ENCODE peak calls at places on chromosome 2, in eight cellular contexts. N, Y, Z, K, B, M, I and F are unnamed samples.

GRCh38 chr2:207142461-207142860 is 23.3 kb downstream of the KLF7 start:
- DNase-seq in B (no peak), N (no peak), M (no peak), K (no peak), Z (no peak), I (no peak), Y (no peak), F (no peak)

GRCh38 chr2:29495536-29495935 is 380.3 kb downstream of the CLIP4 start:
- DNase-seq in Y (no peak), B (no peak), I (no peak), Z (no peak), N (no peak), K (peak), M (no peak), F (no peak)

GRCh38 chr2:102940684-102941083 is 178.9 kb downstream of the TMEM182 start:
- DNase-seq in N (no peak), M (no peak), I (no peak), B (no peak), Y (no peak), Z (no peak), K (no peak), F (peak)

GRCh38 chr2:36044389-36044788 is 311.2 kb upstream of the CRIM1 start:
- DNase-seq in N (no peak), M (no peak), Z (no peak), K (no peak), I (no peak), B (no peak), Y (no peak), F (no peak)

GRCh38 chr2:23092831-23093230 is 292.1 kb upstream of the KLHL29 start:
- DNase-seq in Y (no peak), N (no peak), I (no peak), Z (no peak), K (peak), M (no peak), B (no peak), F (no peak)

GRCh38 chr2:46645681-46646162 is 166.4 kb downstream of the TMEM247 start:
- DNase-seq in N (no peak), Z (peak), M (no peak), K (peak), Y (no peak), I (no peak), B (no peak), F (no peak)

GRCh38 chr2:26772064-26773001 is 8.2 kb downstream of the SLC35F6 start:
- DNase-seq in Z (peak), N (peak), Y (peak), I (peak), M (no peak), K (peak), B (no peak), F (peak)

GRCh38 chr2:117845304-117845703 is 30.8 kb downstream of the DDX18 start:
- DNase-seq in M (no peak), Y (no peak), B (no peak), I (no peak), Z (no peak), K (no peak), N (no peak), F (no peak)

GRCh38 chr2:222959358-222959757 is 92.6 kb upstream of the KCNE4 start:
- DNase-seq in Z (peak), B (peak), N (peak), Y (no peak), I (no peak), K (peak), M (no peak), F (no peak)

GRCh38 chr2:25050128-25050527 is 8.3 kb downstream of the EFR3B start:
- DNase-seq in Y (no peak), B (no peak), K (no peak), N (no peak), I (no peak), M (no peak), Z (no peak), F (no peak)

GRCh38 chr2:10103179-10103578 is 19.4 kb upstream of the RRM2 start:
- DNase-seq in M (no peak), B (no peak), K (no peak), Z (no peak), I (no peak), N (no peak), Y (no peak), F (no peak)

GRCh38 chr2:124035001-124035400 is 9.9 kb downstream of the CNTNAP5 start:
- DNase-seq in M (no peak), Z (no peak), K (no peak), I (no peak), B (no peak), N (no peak), Y (no peak), F (no peak)

GRCh38 chr2:43542285-43542933 is 53.4 kb downstream of the THADA start:
- DNase-seq in B (peak), N (no peak), Z (no peak), Y (no peak), K (peak), I (no peak), M (no peak), F (no peak)

GRCh38 chr2:1653956-1654695 is 90.2 kb downstream of the PXDN start:
- DNase-seq in K (peak), I (peak), Y (no peak), N (no peak), Z (peak), M (no peak), B (no peak), F (no peak)

GRCh38 chr2:240644859-240645301 is 19.6 kb downstream of the GPR35 start:
- DNase-seq in B (no peak), Z (no peak), I (no peak), M (no peak), N (no peak), Y (no peak), K (no peak), F (no peak)

GRCh38 chr2:16320716-16321115 is 344.9 kb downstream of the CYRIA start:
- DNase-seq in I (no peak), Y (no peak), M (no peak), Z (no peak), N (no peak), B (no peak), K (no peak), F (no peak)

GRCh38 chr2:185919155-185919554 is 180.6 kb downstream of the FSIP2 start:
- DNase-seq in N (no peak), M (no peak), B (no peak), K (peak), I (no peak), Y (no peak), Z (no peak), F (no peak)

GRCh38 chr2:207330912-207331311 is 165.2 kb upstream of the KLF7 start:
- DNase-seq in B (peak), K (peak), N (peak), Z (peak), M (no peak), I (no peak), Y (no peak), F (no peak)

GRCh38 chr2:177753682-177754475 is 318.7 kb downstream of the PDE11A start:
- DNase-seq in K (peak), Y (peak), N (peak), Z (peak), M (peak), I (no peak), B (peak), F (peak)

GRCh38 chr2:212979799-212980198 is 171.6 kb downstream of the IKZF2 start:
- DNase-seq in B (no peak), I (no peak), Y (no peak), K (no peak), N (no peak), M (peak), Z (no peak), F (peak)

GRCh38 chr2:39665811-39666488 is at the start of gene TMEM178A:
- DNase-seq in B (no peak), Y (no peak), N (peak), Z (no peak), I (no peak), K (no peak), M (no peak), F (no peak)

GRCh38 chr2:68435605-68436004 is 31.5 kb downstream of the FBXO48 start:
- DNase-seq in N (no peak), Y (no peak), M (no peak), Z (no peak), B (no peak), I (no peak), K (no peak), F (no peak)

GRCh38 chr2:57549642-57550102 is 496.9 kb upstream of the VRK2 start:
- DNase-seq in M (no peak), I (no peak), B (peak), K (peak), Y (no peak), Z (peak), N (no peak), F (no peak)

GRCh38 chr2:117972466-117973123 is 41.3 kb downstream of the CCDC93 start:
- DNase-seq in M (no peak), B (no peak), Y (no peak), N (no peak), K (no peak), Z (peak), I (no peak), F (no peak)

GRCh38 chr2:171230176-171230575 is 69.5 kb upstream of the TLK1 start:
- DNase-seq in K (no peak), N (no peak), Z (no peak), B (no peak), M (no peak), I (no peak), Y (no peak), F (no peak)

GRCh38 chr2:194166818-194167217 is 1490.2 kb upstream of the SLC39A10 start:
- DNase-seq in I (no peak), N (no peak), B (peak), Y (no peak), K (peak), M (peak), Z (no peak), F (peak)

DNA sequence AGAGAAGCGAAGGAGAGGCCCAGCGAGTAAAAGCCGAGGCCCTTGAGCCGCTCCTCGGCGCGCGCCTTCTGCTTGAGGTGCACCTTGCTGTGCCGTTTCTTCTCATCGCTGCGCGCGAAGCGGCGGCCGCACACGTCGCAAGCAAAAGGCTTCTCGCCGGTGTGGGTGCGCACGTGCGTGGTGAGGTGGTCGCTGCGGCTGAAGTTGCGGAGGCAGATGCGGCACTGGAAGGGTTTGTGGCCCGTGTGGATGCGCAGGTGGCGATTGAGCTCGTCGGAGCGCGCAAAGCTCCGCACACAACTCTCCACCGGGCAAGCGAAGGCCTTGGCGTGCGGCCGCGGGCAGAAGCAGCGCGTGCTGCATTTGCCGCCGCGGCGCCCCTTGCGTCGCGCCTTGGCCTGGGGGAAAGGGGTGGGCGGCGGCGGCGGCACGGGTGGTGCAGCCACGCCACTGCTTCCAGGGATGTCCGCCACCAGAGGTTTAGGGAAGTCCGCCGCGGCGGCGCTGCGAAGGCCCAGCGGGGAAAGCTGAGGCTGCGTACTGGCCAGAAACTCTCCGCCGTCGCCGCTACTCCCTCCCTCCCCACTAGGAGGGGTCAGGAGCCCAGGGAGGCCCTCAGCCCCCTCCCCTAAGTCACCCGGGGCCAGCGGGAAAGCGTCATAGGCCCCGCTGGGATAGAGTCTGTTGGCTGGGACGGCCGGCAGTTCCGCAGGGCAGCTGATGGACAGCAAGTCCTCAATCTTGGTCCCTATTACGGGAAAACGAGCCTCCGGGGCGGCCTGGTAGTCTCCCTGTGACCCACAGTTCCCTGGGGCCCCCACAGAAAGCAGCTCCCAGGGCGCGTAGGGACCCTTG is 1.7 kb downstream of the EGR4 start:
- DNase-seq in M (no peak), N (peak), I (no peak), K (no peak), B (no peak), Y (no peak), Z (no peak), F (no peak)
- TF ChIP-seq CTCF in M (peak), N (no peak), I (no peak), K (peak), B (no peak), Y (no peak), Z (peak), F (no peak)

DNA sequence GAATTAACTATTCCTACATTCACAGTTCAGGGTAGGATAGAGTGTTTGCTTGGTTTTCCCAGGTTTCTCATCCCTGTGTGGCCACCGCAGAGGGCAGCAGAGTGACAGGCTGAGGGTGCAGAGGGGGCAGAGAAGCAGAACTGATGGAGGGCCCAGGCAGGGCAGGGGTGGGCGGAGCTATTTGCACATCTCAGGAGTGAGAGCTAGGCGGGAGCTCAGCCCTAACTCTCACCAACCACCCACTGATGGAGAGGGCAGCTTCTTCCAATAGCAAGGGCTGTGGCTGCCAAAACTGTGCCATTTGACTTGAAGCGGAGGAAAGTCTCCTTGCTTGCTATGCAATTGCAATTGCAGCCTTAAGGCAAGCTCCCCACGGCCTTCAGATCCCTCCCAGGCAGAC is 12.0 kb upstream of the DARS1 start:
- DNase-seq in K (no peak), Z (no peak), N (peak), B (no peak), Y (no peak), I (no peak), M (no peak), F (no peak)
- H3K4me3 ChIP-seq in K (no peak), Z (no peak), N (no peak), B (no peak), Y (no peak), I (no peak), M (no peak), F (no peak)

GRCh38 chr2:56102866-56103265 is 80.9 kb upstream of the CCDC85A start:
- DNase-seq in Z (peak), I (no peak), B (no peak), Y (no peak), K (no peak), N (no peak), M (no peak), F (no peak)

GRCh38 chr2:56113571-56113970 is 70.2 kb upstream of the CCDC85A start:
- DNase-seq in M (no peak), K (no peak), N (no peak), Z (no peak), Y (no peak), B (no peak), I (no peak), F (no peak)

GRCh38 chr2:56107486-56107885 is 76.3 kb upstream of the CCDC85A start:
- DNase-seq in Y (no peak), K (no peak), M (no peak), N (no peak), I (no peak), B (no peak), Z (no peak), F (no peak)

GRCh38 chr2:56104951-56105350 is 78.8 kb upstream of the CCDC85A start:
- DNase-seq in Y (no peak), I (no peak), K (no peak), N (no peak), M (no peak), B (no peak), Z (no peak), F (no peak)

DNA sequence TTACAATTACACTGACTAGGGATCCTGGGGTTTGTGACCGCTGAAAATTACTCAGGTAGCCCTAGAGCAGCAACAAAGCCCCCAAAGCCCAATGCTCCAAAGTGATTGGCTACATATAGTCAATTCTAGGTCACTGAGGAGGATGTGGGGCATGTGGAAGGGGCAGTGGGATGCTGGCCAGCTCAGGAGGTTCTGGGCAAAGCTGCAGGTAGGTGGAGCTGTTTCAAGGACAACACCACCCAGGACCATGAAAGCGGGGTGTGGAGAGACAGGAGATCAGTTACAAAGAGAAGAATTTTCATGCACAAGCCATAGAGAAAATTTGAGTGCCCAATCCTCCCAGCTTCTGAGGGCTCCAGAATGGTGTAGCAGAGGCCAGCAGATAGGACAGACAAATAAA is 75.0 kb upstream of the CCDC85A start:
- DNase-seq in B (no peak), N (no peak), I (no peak), Y (no peak), K (no peak), M (no peak), Z (no peak), F (no peak)
- TF ChIP-seq CTCF in B (peak), N (no peak), I (no peak), Y (no peak), K (no peak), M (no peak), Z (peak), F (no peak)

DNA sequence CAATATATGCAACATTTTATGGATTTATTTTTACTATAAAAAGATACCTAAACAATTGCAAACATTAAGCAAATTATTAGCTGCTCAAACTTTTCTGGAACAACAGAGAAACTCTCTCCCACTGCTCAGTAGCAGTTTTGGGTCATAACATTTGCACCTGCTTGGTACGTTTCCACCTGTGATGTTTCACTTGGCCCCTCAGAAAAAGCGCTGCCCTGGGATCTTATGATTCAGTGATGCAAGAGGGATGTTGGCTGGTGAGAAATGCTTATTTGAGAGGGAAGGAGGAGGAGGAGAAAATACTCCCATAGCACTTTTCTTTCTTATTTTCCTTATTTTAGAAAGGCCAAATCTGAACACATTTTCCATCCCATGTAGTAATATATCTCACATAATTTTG is 9.2 kb downstream of the IRS1 start:
- DNase-seq in I (no peak), B (no peak), Y (no peak), K (no peak), M (no peak), N (no peak), Z (no peak), F (no peak)
- H3K4me3 ChIP-seq in I (peak), B (no peak), Y (peak), K (no peak), M (no peak), N (peak), Z (no peak), F (no peak)

DNA sequence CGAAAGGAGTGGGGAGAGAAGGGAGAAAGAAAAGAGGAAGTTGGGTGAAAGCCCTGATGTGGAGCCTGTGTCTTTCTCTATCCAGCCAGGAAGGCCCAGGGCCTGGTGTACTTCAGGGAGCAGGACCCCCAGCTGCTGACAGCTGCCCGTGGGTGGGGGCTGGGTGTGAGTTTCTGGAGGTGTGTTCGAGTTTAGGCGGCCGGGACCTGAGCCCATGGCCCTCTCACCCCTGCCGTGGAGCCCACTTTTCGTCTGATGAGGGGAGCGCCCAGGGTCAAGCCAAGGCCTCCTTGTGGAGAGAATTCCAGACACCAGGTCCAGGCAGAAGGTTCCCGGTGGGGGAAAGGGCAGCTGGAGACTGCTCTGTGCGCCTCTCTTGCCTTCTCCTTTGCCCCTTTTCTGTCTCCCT is 2.2 kb downstream of the SIX3 start:
- DNase-seq in Y (no peak), K (no peak), M (no peak), Z (no peak), I (no peak), N (no peak), B (no peak), F (no peak)
- TF ChIP-seq CTCF in Y (no peak), K (no peak), M (no peak), Z (no peak), I (no peak), N (no peak), B (no peak), F (no peak)

DNA sequence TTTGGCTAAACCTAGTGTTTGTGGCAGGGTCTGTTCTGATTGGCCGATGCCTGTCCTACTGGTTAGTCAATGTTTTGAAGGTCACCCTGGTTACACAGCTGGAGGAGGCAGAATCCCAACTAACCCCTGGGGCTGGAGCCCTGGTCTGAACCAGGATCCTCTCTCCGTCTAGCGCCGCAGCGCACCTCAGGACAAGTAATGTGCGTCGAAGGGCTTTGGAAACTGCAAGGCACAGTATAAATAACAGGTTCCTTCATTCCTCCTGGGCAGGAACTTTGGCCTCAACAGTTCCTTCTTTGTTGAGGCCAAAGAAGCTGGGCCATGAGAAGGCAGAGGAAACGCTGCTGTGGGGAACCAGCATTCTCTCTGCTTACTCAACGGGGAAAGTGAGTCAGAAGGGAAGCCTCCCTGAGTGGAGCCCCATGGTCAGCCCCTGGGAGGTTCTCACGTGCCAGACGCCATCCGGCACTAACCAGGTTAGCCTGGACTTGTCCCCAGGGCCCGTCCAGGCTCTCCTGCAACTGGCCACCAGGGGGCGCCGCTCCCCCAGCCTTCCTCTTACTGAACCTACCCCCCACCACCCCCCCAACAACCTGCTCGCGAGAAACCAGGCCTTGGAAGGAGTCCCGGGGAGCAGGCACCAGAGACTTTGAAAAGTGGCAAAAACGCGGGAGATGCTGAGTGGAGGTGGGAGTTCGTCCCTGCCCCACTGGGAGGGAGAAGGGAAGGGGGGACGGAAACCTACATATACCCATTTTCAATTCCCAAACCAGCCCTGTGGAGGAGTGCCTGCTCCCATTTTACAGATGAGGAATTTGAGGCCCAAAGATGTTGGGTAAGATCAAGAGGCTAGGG is 19.8 kb downstream of the TEX44 start:
- DNase-seq in M (peak), Y (peak), N (peak), Z (peak), K (peak), I (peak), B (peak), F (no peak)
- H3K4me3 ChIP-seq in M (no peak), Y (no peak), N (no peak), Z (no peak), K (no peak), I (no peak), B (peak), F (no peak)